ENCODE peak calls at places on chromosomes 2 and 18, in seven cellular contexts. One of them, this sample, is unnamed.

GRCh38 chr2:105081006-105081701 is 43.3 kb downstream of the MRPS9 start:
- DNase-seq in caudate nucleus: no peak
- DNase-seq in left ventricle myocardium inferior: no peak
- DNase-seq in neural crest cell: no peak
- DNase-seq in HFFc6: no peak
- DNase-seq in stimulated activated CD4-positive, alpha-beta T cell treated with anti-CD3 and anti-CD28 coated beads, Interleukin-12 subunit alpha, Interleukin-12 subunit beta, amount 100 ng/mL, for 24 hours: no peak
- DNase-seq in GM23248: no peak
- DNase-seq in this sample: no peak

GRCh38 chr18:43161528-43161927 is 46.0 kb upstream of the RIT2 start:
- DNase-seq in caudate nucleus: no peak
- DNase-seq in left ventricle myocardium inferior: no peak
- DNase-seq in neural crest cell: no peak
- DNase-seq in HFFc6: no peak
- DNase-seq in stimulated activated CD4-positive, alpha-beta T cell treated with anti-CD3 and anti-CD28 coated beads, Interleukin-12 subunit alpha, Interleukin-12 subunit beta, amount 100 ng/mL, for 24 hours: no peak
- DNase-seq in GM23248: peak
- DNase-seq in this sample: no peak

GRCh38 chr2:238728322-238729260 is 119.3 kb upstream of the TWIST2 start:
- DNase-seq in caudate nucleus: no peak
- DNase-seq in left ventricle myocardium inferior: no peak
- DNase-seq in neural crest cell: no peak
- DNase-seq in HFFc6: peak
- DNase-seq in stimulated activated CD4-positive, alpha-beta T cell treated with anti-CD3 and anti-CD28 coated beads, Interleukin-12 subunit alpha, Interleukin-12 subunit beta, amount 100 ng/mL, for 24 hours: no peak
- DNase-seq in GM23248: peak
- DNase-seq in this sample: no peak

GRCh38 chr18:59087391-59087790 is 52.3 kb upstream of the SEC11C start:
- DNase-seq in caudate nucleus: no peak
- DNase-seq in left ventricle myocardium inferior: no peak
- DNase-seq in neural crest cell: no peak
- DNase-seq in HFFc6: no peak
- DNase-seq in stimulated activated CD4-positive, alpha-beta T cell treated with anti-CD3 and anti-CD28 coated beads, Interleukin-12 subunit alpha, Interleukin-12 subunit beta, amount 100 ng/mL, for 24 hours: no peak
- DNase-seq in GM23248: no peak
- DNase-seq in this sample: no peak

GRCh38 chr18:59871711-59872362 is 28.0 kb upstream of the PMAIP1 start:
- DNase-seq in caudate nucleus: no peak
- DNase-seq in left ventricle myocardium inferior: no peak
- DNase-seq in neural crest cell: no peak
- DNase-seq in HFFc6: no peak
- DNase-seq in stimulated activated CD4-positive, alpha-beta T cell treated with anti-CD3 and anti-CD28 coated beads, Interleukin-12 subunit alpha, Interleukin-12 subunit beta, amount 100 ng/mL, for 24 hours: no peak
- DNase-seq in GM23248: no peak
- DNase-seq in this sample: no peak

GRCh38 chr2:45045706-45046105 is 36.5 kb upstream of the SIX2 start:
- DNase-seq in caudate nucleus: no peak
- DNase-seq in left ventricle myocardium inferior: no peak
- DNase-seq in neural crest cell: no peak
- DNase-seq in HFFc6: no peak
- DNase-seq in stimulated activated CD4-positive, alpha-beta T cell treated with anti-CD3 and anti-CD28 coated beads, Interleukin-12 subunit alpha, Interleukin-12 subunit beta, amount 100 ng/mL, for 24 hours: no peak
- DNase-seq in GM23248: no peak
- DNase-seq in this sample: no peak

GRCh38 chr2:43035922-43036321 is 190.5 kb downstream of the ZFP36L2 start:
- DNase-seq in caudate nucleus: no peak
- DNase-seq in left ventricle myocardium inferior: no peak
- DNase-seq in neural crest cell: no peak
- DNase-seq in HFFc6: no peak
- DNase-seq in stimulated activated CD4-positive, alpha-beta T cell treated with anti-CD3 and anti-CD28 coated beads, Interleukin-12 subunit alpha, Interleukin-12 subunit beta, amount 100 ng/mL, for 24 hours: no peak
- DNase-seq in GM23248: no peak
- DNase-seq in this sample: no peak

GRCh38 chr2:168521342-168521741 is 65.3 kb downstream of the CERS6 start:
- DNase-seq in caudate nucleus: no peak
- DNase-seq in left ventricle myocardium inferior: no peak
- DNase-seq in neural crest cell: no peak
- DNase-seq in HFFc6: no peak
- DNase-seq in stimulated activated CD4-positive, alpha-beta T cell treated with anti-CD3 and anti-CD28 coated beads, Interleukin-12 subunit alpha, Interleukin-12 subunit beta, amount 100 ng/mL, for 24 hours: no peak
- DNase-seq in GM23248: peak
- DNase-seq in this sample: no peak

GRCh38 chr2:178449700-178450573 is 1.0 kb downstream of the PRKRA start:
- DNase-seq in caudate nucleus: no peak
- DNase-seq in left ventricle myocardium inferior: no peak
- DNase-seq in neural crest cell: no peak
- DNase-seq in HFFc6: peak
- DNase-seq in stimulated activated CD4-positive, alpha-beta T cell treated with anti-CD3 and anti-CD28 coated beads, Interleukin-12 subunit alpha, Interleukin-12 subunit beta, amount 100 ng/mL, for 24 hours: no peak
- DNase-seq in GM23248: peak
- DNase-seq in this sample: peak

GRCh38 chr2:241478166-241478565 is 30.2 kb downstream of the STK25 start:
- DNase-seq in caudate nucleus: no peak
- DNase-seq in left ventricle myocardium inferior: no peak
- DNase-seq in neural crest cell: no peak
- DNase-seq in HFFc6: no peak
- DNase-seq in stimulated activated CD4-positive, alpha-beta T cell treated with anti-CD3 and anti-CD28 coated beads, Interleukin-12 subunit alpha, Interleukin-12 subunit beta, amount 100 ng/mL, for 24 hours: no peak
- DNase-seq in GM23248: no peak
- DNase-seq in this sample: no peak

GRCh38 chr18:75132931-75133525 is 75.9 kb downstream of the PTGR3 start:
- DNase-seq in caudate nucleus: no peak
- DNase-seq in left ventricle myocardium inferior: no peak
- DNase-seq in neural crest cell: no peak
- DNase-seq in HFFc6: no peak
- DNase-seq in stimulated activated CD4-positive, alpha-beta T cell treated with anti-CD3 and anti-CD28 coated beads, Interleukin-12 subunit alpha, Interleukin-12 subunit beta, amount 100 ng/mL, for 24 hours: no peak
- DNase-seq in GM23248: no peak
- DNase-seq in this sample: no peak

GRCh38 chr2:56295666-56296065 is 111.9 kb downstream of the CCDC85A start:
- DNase-seq in caudate nucleus: no peak
- DNase-seq in left ventricle myocardium inferior: no peak
- DNase-seq in neural crest cell: no peak
- DNase-seq in HFFc6: no peak
- DNase-seq in stimulated activated CD4-positive, alpha-beta T cell treated with anti-CD3 and anti-CD28 coated beads, Interleukin-12 subunit alpha, Interleukin-12 subunit beta, amount 100 ng/mL, for 24 hours: no peak
- DNase-seq in GM23248: no peak
- DNase-seq in this sample: no peak

GRCh38 chr2:120175000-120175581 is 48.1 kb downstream of the TMEM185B start:
- DNase-seq in caudate nucleus: no peak
- DNase-seq in left ventricle myocardium inferior: no peak
- DNase-seq in neural crest cell: peak
- DNase-seq in HFFc6: peak
- DNase-seq in stimulated activated CD4-positive, alpha-beta T cell treated with anti-CD3 and anti-CD28 coated beads, Interleukin-12 subunit alpha, Interleukin-12 subunit beta, amount 100 ng/mL, for 24 hours: no peak
- DNase-seq in GM23248: peak
- DNase-seq in this sample: no peak

GRCh38 chr2:52495816-52496215 is 1271.8 kb upstream of the CHAC2 start:
- DNase-seq in caudate nucleus: no peak
- DNase-seq in left ventricle myocardium inferior: no peak
- DNase-seq in neural crest cell: no peak
- DNase-seq in HFFc6: no peak
- DNase-seq in stimulated activated CD4-positive, alpha-beta T cell treated with anti-CD3 and anti-CD28 coated beads, Interleukin-12 subunit alpha, Interleukin-12 subunit beta, amount 100 ng/mL, for 24 hours: no peak
- DNase-seq in GM23248: no peak
- DNase-seq in this sample: no peak

This sample was measured in naive thymus-derived CD8-positive, alpha-beta T cell.